ENCODE peak calls at places on chromosomes 12 and 14, in ten cellular contexts. E, I, T, N, H, R, A, W, C and K are unnamed samples.

GRCh38 chr12:44509471-44509870 is 366.6 kb downstream of the NELL2 start:
- DNase-seq in E (no peak), I (peak), T (no peak), N (no peak), H (no peak), R (no peak), A (no peak), W (no peak), C (no peak), K (no peak)

GRCh38 chr12:1993341-1993740 is 10.9 kb downstream of the DCP1B start:
- DNase-seq in E (no peak), I (peak), T (no peak), N (no peak), H (peak), R (peak), A (no peak), W (no peak), C (no peak), K (peak)

GRCh38 chr12:105935981-105936380 is 202.8 kb downstream of the NUAK1 start:
- DNase-seq in E (no peak), I (peak), T (no peak), N (no peak), H (peak), R (peak), A (no peak), W (no peak), C (no peak), K (no peak)

GRCh38 chr12:25328082-25328712 is 77.5 kb upstream of the KRAS start:
- DNase-seq in E (no peak), I (no peak), T (no peak), N (no peak), H (peak), R (peak), A (no peak), W (no peak), C (no peak), K (peak)

GRCh38 chr12:94704452-94704871 is 54.1 kb upstream of the TMCC3 start:
- DNase-seq in E (no peak), I (peak), T (peak), N (no peak), H (peak), R (peak), A (no peak), W (no peak), C (no peak), K (peak)

GRCh38 chr14:57274551-57274950 is 5.8 kb downstream of the AP5M1 start:
- DNase-seq in E (no peak), I (no peak), T (no peak), N (no peak), H (no peak), R (no peak), A (no peak), W (no peak), C (no peak), K (peak)

GRCh38 chr14:91681893-91682563 is 49.9 kb downstream of the CATSPERB start:
- DNase-seq in E (no peak), I (no peak), T (no peak), N (no peak), H (no peak), R (no peak), A (no peak), W (no peak), C (no peak), K (no peak)

GRCh38 chr14:51652168-51653095 is 722 bp downstream of the FRMD6 start:
- DNase-seq in E (no peak), I (no peak), T (peak), N (peak), H (peak), R (no peak), A (peak), W (peak), C (peak), K (peak)

GRCh38 chr14:59032821-59033220 is 155.6 kb upstream of the DAAM1 start:
- DNase-seq in E (no peak), I (peak), T (no peak), N (no peak), H (no peak), R (no peak), A (no peak), W (no peak), C (no peak), K (no peak)

GRCh38 chr12:93403988-93404803 is 26.5 kb downstream of the NUDT4 start:
- DNase-seq in E (no peak), I (no peak), T (no peak), N (no peak), H (no peak), R (peak), A (no peak), W (no peak), C (no peak), K (no peak)

GRCh38 chr12:1799068-1799881 is 21.1 kb upstream of the LRTM2 start:
- DNase-seq in E (peak), I (no peak), T (no peak), N (no peak), H (no peak), R (no peak), A (no peak), W (no peak), C (no peak), K (no peak)

GRCh38 chr14:22556990-22557623 is 31.9 kb downstream of the DAD1 start:
- DNase-seq in E (peak), I (peak), T (peak), N (peak), H (peak), R (peak), A (peak), W (peak), C (peak), K (peak)

GRCh38 chr12:23533295-23533694 is 416.2 kb downstream of the SOX5 start:
- DNase-seq in E (no peak), I (no peak), T (no peak), N (no peak), H (no peak), R (no peak), A (no peak), W (no peak), C (no peak), K (no peak)

GRCh38 chr12:100293017-100293416 is 26.0 kb downstream of the SCYL2 start:
- DNase-seq in E (no peak), I (no peak), T (no peak), N (no peak), H (no peak), R (no peak), A (no peak), W (no peak), C (no peak), K (no peak)

GRCh38 chr14:22837059-22837749 is 819 bp downstream of the MMP14 start:
- DNase-seq in E (peak), I (peak), T (no peak), N (peak), H (peak), R (peak), A (peak), W (no peak), C (no peak), K (peak)

GRCh38 chr12:39612250-39612649 is 7.4 kb downstream of the ABCD2 start:
- DNase-seq in E (no peak), I (no peak), T (no peak), N (no peak), H (no peak), R (no peak), A (no peak), W (no peak), C (no peak), K (no peak)
- H3K4me3 ChIP-seq in E (no peak), I (no peak), T (no peak), N (no peak), H (no peak), R (no peak), A (no peak), W (no peak), C (no peak), K (no peak)

GRCh38 chr14:72920008-72920407 is 6.3 kb upstream of the DCAF4 start:
- DNase-seq in E (no peak), I (no peak), T (no peak), N (no peak), H (no peak), R (no peak), A (no peak), W (no peak), C (no peak), K (no peak)
- TF ChIP-seq CTCF in E (no peak), I (no peak), T (no peak), N (peak), H (peak), R (peak), A (no peak), W (no peak), C (no peak), K (peak)

DNA sequence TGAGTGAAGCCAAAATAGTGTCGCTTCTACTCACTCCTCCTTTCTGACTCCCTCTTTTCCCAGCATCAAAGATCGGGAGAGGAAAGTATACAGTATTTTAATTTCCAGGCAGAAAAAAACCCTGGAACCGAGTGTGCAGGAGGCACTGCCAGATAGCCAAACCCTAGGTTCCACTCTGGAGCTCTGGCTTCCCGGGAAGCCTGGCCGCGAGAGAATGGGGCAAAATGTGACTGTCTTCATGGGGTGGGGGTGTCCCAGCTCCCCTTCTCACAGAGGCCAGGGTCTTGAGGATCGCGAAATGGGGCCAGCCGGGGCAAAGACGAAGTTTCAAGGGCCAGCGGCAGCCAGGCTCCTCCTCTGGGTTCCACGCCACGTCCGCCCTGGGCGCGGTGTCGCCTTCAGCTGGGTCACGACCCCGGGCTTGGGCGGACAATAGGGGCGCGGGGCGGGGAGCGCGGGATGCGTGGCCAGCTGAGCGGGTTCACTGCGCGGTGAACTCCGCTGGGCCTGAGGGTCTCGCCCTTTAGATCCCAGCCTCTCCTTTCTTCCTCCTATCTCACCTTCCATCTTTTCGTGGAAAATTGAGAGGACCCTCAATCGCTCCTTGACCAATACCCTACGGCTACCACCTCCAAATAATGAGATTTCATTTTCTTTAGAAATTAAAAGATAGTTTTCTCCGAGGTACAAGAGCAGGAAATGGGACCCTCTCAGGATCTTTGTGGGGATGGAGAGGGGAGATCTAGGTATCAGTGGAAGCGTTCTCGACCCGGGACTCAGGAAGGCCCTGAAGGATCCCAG is 6.7 kb downstream of the HOXC4 start:
- DNase-seq in E (no peak), I (no peak), T (no peak), N (no peak), H (no peak), R (no peak), A (no peak), W (no peak), C (no peak), K (no peak)
- H3K4me3 ChIP-seq in E (no peak), I (no peak), T (no peak), N (no peak), H (no peak), R (no peak), A (no peak), W (no peak), C (no peak), K (no peak)

GRCh38 chr12:111277570-111277969 is 91.3 kb downstream of the PHETA1 start:
- DNase-seq in E (no peak), I (no peak), T (no peak), N (no peak), H (no peak), R (no peak), A (no peak), W (no peak), C (no peak), K (no peak)

GRCh38 chr12:111275308-111275707 is 93.6 kb downstream of the PHETA1 start:
- DNase-seq in E (no peak), I (no peak), T (no peak), N (no peak), H (no peak), R (no peak), A (no peak), W (no peak), C (no peak), K (no peak)

GRCh38 chr12:111271674-111272418 is 97.0 kb downstream of the PHETA1 start:
- DNase-seq in E (no peak), I (no peak), T (no peak), N (no peak), H (no peak), R (peak), A (no peak), W (no peak), C (no peak), K (peak)

GRCh38 chr12:111276189-111276588 is 92.7 kb downstream of the PHETA1 start:
- DNase-seq in E (no peak), I (no peak), T (no peak), N (no peak), H (no peak), R (peak), A (no peak), W (no peak), C (no peak), K (no peak)

DNA sequence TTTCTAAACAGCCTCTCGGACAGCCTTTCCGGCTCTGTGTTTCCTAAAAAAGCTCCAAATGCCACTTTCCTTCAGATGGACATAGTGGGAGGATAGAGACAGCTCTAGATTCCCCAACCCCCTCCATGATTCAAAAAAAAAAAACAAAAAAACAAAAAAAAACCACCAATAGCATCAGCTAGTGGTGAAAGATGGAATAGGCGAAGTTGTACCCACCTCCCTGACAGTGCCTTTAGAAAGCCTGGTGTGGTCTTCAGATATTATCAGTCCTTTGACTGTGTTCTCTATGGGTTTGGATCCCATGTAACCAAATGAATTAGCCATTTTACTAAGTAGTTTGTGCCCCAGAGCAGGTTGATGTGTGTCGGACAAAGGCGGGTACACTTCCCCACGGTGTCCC is 94.1 kb downstream of the PHETA1 start:
- DNase-seq in E (no peak), I (no peak), T (peak), N (no peak), H (no peak), R (peak), A (no peak), W (no peak), C (no peak), K (no peak)
- TF ChIP-seq CTCF in E (no peak), I (peak), T (peak), N (peak), H (peak), R (peak), A (no peak), W (no peak), C (no peak), K (peak)

DNA sequence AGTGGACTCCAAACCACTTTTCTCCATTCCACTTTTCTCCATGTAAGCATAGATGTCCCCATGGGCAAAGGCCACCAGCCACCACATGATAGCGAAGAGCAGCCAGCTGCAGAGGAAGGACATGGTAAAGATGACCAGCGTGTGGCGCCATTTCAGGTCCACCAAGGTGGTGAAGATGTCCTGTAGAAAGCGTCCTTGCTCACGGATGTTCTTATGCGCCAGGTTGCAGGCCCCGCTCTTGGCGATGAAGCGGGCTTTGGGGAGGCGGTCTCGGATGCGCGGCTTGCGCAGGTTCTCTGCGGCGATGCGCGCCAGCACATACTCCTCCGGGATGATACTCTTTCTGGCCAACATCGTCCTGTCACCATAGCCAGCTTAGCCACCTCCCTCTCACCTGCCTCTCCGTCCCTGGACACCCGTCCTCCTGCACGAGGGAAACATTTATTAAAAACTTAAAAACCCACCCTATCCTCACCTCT is 1.2 kb downstream of the KCNJ8 start:
- DNase-seq in E (no peak), I (peak), T (no peak), N (peak), H (no peak), R (peak), A (peak), W (no peak), C (no peak), K (peak)
- H3K4me3 ChIP-seq in E (peak), I (peak), T (no peak), N (no peak), H (peak), R (peak), A (peak), W (peak), C (no peak), K (peak)

GRCh38 chr12:49296034-49296835 is 1.3 kb downstream of the PRPH start:
- DNase-seq in E (no peak), I (no peak), T (peak), N (peak), H (no peak), R (no peak), A (peak), W (no peak), C (no peak), K (peak)

GRCh38 chr12:49298160-49298559 is 3.2 kb downstream of the PRPH start:
- DNase-seq in E (no peak), I (no peak), T (no peak), N (peak), H (no peak), R (no peak), A (peak), W (no peak), C (no peak), K (no peak)

GRCh38 chr12:49297695-49298060 is 2.7 kb downstream of the PRPH start:
- DNase-seq in E (no peak), I (no peak), T (no peak), N (no peak), H (no peak), R (no peak), A (no peak), W (no peak), C (no peak), K (no peak)

GRCh38 chr12:49295087-49296001 is at the start of gene PRPH:
- DNase-seq in E (no peak), I (no peak), T (no peak), N (no peak), H (no peak), R (no peak), A (peak), W (no peak), C (no peak), K (no peak)

GRCh38 chr12:49296836-49297694 is 2.1 kb downstream of the PRPH start:
- DNase-seq in E (no peak), I (no peak), T (peak), N (peak), H (no peak), R (no peak), A (peak), W (no peak), C (no peak), K (no peak)
- TF ChIP-seq CTCF in E (no peak), I (no peak), T (no peak), N (peak), H (no peak), R (no peak), A (no peak), W (peak), C (no peak), K (peak)

GRCh38 chr14:67998804-67999203 is 179.2 kb downstream of the RAD51B start:
- DNase-seq in E (no peak), I (no peak), T (no peak), N (no peak), H (no peak), R (no peak), A (no peak), W (no peak), C (no peak), K (no peak)

GRCh38 chr14:68000516-68000915 is 180.9 kb downstream of the RAD51B start:
- DNase-seq in E (no peak), I (no peak), T (no peak), N (no peak), H (no peak), R (no peak), A (no peak), W (no peak), C (no peak), K (peak)

GRCh38 chr14:67999290-67999689 is 179.7 kb downstream of the RAD51B start:
- DNase-seq in E (no peak), I (peak), T (no peak), N (no peak), H (peak), R (peak), A (no peak), W (no peak), C (no peak), K (peak)

GRCh38 chr14:67996235-67996634 is 176.7 kb downstream of the RAD51B start:
- DNase-seq in E (no peak), I (no peak), T (no peak), N (no peak), H (no peak), R (no peak), A (no peak), W (no peak), C (no peak), K (no peak)

DNA sequence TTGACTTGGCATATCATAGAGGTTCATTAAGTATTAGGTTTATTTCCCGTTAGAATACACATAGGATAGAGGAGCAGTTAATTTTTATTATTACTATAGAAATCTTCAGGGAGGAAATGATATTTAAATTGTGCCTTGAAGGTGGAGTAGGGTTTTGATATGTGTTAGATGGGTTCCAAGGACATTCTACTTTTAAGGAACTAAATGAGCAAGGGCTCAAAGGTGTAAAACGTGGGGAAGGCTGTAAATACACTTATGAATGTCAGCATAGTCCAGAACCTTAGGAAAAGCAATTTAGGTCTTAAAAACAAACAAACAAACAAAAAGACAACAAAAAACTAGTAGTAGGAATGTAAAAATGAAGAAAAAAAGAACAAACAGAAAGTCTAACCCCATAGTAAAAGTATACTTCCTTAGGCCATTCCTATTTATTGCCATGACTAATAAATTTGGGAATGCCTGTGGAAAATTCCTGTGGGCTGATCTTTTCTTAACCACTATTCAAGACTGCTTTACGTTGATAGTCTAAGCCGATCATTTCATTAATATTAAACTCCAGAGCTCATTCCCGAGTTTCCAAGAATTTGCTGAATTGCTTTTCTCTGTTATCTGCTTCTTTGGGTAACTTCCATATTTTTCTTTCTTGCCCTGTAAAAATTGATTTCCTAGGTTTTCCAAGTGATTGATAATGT is 180.3 kb downstream of the RAD51B start:
- DNase-seq in E (no peak), I (peak), T (peak), N (no peak), H (peak), R (peak), A (no peak), W (no peak), C (no peak), K (peak)
- H3K4me3 ChIP-seq in E (no peak), I (no peak), T (peak), N (no peak), H (no peak), R (no peak), A (no peak), W (no peak), C (no peak), K (no peak)

DNA sequence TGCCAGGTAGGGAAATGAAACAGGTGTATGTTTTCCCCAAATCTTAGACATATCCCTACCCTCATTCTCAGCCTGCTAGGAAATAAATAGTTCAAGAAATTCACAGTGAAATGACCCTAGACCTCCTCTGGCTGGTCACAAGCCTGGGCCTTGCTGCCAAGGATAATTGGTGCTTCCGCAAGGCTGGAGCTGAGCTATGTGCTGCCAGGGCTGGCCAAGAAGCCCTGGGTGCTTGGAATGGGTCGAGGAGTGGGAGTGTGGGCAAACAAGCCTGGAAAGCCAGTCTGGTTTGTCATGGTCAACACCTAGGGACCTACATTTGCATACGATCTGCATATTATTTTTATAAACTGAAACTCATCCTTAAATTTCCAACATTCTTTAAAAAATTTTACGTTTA is 31.3 kb upstream of the SLC10A1 start:
- DNase-seq in E (no peak), I (no peak), T (no peak), N (no peak), H (no peak), R (no peak), A (no peak), W (no peak), C (no peak), K (no peak)
- TF ChIP-seq CTCF in E (no peak), I (no peak), T (no peak), N (no peak), H (no peak), R (no peak), A (no peak), W (no peak), C (no peak), K (no peak)